ENCODE peak calls at places on chromosome 9, in five cellular contexts. N, K, B, S and I are unnamed samples.

GRCh38 chr9:80522465-80522864 is 950.7 kb downstream of the TLE4 start:
- DNase-seq in N (no peak), K (no peak), B (no peak), S (no peak), I (no peak)

GRCh38 chr9:72442212-72442607 is 77.2 kb upstream of the ZFAND5 start:
- DNase-seq in N (no peak), K (peak; percentile 84), B (no peak), S (no peak), I (peak; percentile 84)

GRCh38 chr9:92393686-92394085 is 10.7 kb downstream of the OGN start:
- DNase-seq in N (no peak), K (no peak), B (no peak), S (no peak), I (no peak)

GRCh38 chr9:129352157-129352870 is 174.3 kb upstream of the IER5L start:
- DNase-seq in N (peak; percentile 80), K (no peak), B (peak; percentile 92), S (peak; percentile 61), I (no peak)

GRCh38 chr9:21579743-21580142 is 97.6 kb upstream of the IFNE start:
- DNase-seq in N (no peak), K (no peak), B (no peak), S (no peak), I (no peak)

GRCh38 chr9:122144836-122145235 is 14.7 kb downstream of the NDUFA8 start:
- DNase-seq in N (no peak), K (no peak), B (no peak), S (no peak), I (peak; percentile 14)

GRCh38 chr9:126985870-126986498 is 71.4 kb downstream of the RALGPS1 start:
- DNase-seq in N (no peak), K (peak; percentile 32), B (no peak), S (no peak), I (peak; percentile 15)

GRCh38 chr9:75483636-75484035 is 395.3 kb downstream of the OSTF1 start:
- DNase-seq in N (no peak), K (no peak), B (no peak), S (no peak), I (no peak)

GRCh38 chr9:127396253-127396807 is 639 bp upstream of the SLC2A8 start:
- DNase-seq in N (no peak), K (no peak), B (no peak), S (no peak), I (no peak)

DNA sequence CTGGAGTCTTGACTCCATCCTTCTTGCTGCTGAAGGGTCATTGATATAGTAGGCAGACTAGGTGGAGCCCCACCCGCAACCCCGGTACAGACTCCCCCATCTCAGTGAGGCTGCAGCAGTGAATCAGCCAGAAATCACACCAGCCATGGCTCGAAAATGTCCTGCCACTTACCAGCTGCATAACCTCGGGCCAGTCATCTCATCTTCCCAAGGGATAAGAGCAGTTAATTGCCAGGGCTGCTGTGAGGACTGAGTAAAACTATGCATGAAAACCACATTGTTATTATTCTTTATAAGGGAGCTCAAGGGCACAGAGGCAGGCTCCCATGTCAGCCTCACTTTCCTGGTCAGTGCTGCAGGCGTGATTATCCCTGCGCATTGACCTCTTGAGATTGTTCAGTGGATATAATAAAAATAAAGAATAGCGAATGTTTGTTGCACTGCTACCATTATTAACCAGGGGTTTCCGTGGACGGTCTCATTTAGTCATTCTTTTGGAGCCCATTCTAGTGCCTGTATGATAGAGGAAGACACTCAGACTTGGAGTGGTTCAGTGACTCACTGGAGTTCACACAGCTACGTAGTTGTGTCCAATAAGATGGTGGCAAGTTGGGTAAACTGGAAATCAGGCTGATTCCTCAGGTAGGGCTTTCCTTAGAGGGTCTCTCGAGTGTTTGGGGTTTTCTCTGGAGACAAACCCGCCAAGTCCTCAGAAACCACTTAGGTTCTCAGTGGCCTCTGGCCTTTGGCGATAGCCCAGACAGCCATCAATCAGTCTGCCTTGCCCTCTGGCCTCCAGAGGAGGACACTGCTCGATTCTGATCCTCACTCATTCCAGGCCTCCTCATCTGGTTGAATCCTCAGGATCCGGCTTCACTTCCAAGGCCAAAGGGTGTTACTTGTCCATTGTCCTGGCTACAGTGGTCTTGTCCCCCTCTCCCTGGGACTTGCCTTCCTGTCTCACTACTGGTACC is 39.9 kb downstream of the COL15A1 start:
- DNase-seq in N (no peak), K (no peak), B (no peak), S (no peak), I (peak; percentile 97)
- H3K4me2 ChIP-seq in N (no peak overlapping the region), K (no peak overlapping the region), B (no peak overlapping the region), S (no peak overlapping the region), I (no peak overlapping the region)

GRCh38 chr9:1986341-1986740 is 28.8 kb upstream of the SMARCA2 start:
- DNase-seq in N (no peak), K (no peak), B (no peak), S (no peak), I (no peak)

GRCh38 chr9:1994180-1994579 is 21.0 kb upstream of the SMARCA2 start:
- DNase-seq in N (no peak), K (peak; percentile 89), B (no peak), S (no peak), I (no peak)

GRCh38 chr9:1995084-1995483 is 20.1 kb upstream of the SMARCA2 start:
- DNase-seq in N (no peak), K (peak; percentile 83), B (no peak), S (no peak), I (no peak)

GRCh38 chr9:1989500-1989899 is 25.6 kb upstream of the SMARCA2 start:
- DNase-seq in N (no peak), K (no peak), B (no peak), S (no peak), I (no peak)
- H2BK12ac ChIP-seq in N (no peak overlapping the region), K (no peak overlapping the region), B (no peak overlapping the region), S (no peak overlapping the region), I (no peak overlapping the region)

GRCh38 chr9:136520053-136520540 is 25.8 kb downstream of the NOTCH1 start:
- DNase-seq in N (no peak), K (no peak), B (no peak), S (no peak), I (no peak)

GRCh38 chr9:136517950-136518349 is 27.9 kb downstream of the NOTCH1 start:
- DNase-seq in N (no peak), K (no peak), B (no peak), S (no peak), I (no peak)

GRCh38 chr9:136521541-136521940 is 24.3 kb downstream of the NOTCH1 start:
- DNase-seq in N (no peak), K (peak; percentile 41), B (no peak), S (no peak), I (no peak)

GRCh38 chr9:136518623-136519022 is 27.2 kb downstream of the NOTCH1 start:
- DNase-seq in N (no peak), K (no peak), B (no peak), S (no peak), I (no peak)

GRCh38 chr9:136519263-136520052 is 26.4 kb downstream of the NOTCH1 start:
- DNase-seq in N (no peak), K (no peak), B (no peak), S (no peak), I (no peak)
- H3K4me2 ChIP-seq in N (no peak overlapping the region), K (no peak overlapping the region), B (no peak overlapping the region), S (no peak overlapping the region), I (peak overlapping the region; percentile 19)

GRCh38 chr9:83066771-83067170 is 3.8 kb upstream of the RASEF start:
- DNase-seq in N (no peak), K (no peak), B (no peak), S (no peak), I (peak; percentile 86)

GRCh38 chr9:83062011-83062652 is 810 bp downstream of the RASEF start:
- DNase-seq in N (peak; percentile 38), K (peak; percentile 87), B (peak; percentile 65), S (peak; percentile 7), I (peak; percentile 33)

GRCh38 chr9:83062653-83063527 is at the start of gene RASEF:
- DNase-seq in N (peak; percentile 41), K (peak; percentile 89), B (peak; percentile 84), S (peak; percentile 46), I (peak; percentile 53)

GRCh38 chr9:83067579-83067978 is 4.6 kb upstream of the RASEF start:
- DNase-seq in N (no peak), K (no peak), B (no peak), S (no peak), I (no peak)

GRCh38 chr9:83065233-83065632 is 2.3 kb upstream of the RASEF start:
- DNase-seq in N (no peak), K (no peak), B (no peak), S (no peak), I (no peak)
- H2BK12ac ChIP-seq in N (no peak overlapping the region), K (no peak overlapping the region), B (no peak overlapping the region), S (no peak overlapping the region), I (no peak overlapping the region)

DNA sequence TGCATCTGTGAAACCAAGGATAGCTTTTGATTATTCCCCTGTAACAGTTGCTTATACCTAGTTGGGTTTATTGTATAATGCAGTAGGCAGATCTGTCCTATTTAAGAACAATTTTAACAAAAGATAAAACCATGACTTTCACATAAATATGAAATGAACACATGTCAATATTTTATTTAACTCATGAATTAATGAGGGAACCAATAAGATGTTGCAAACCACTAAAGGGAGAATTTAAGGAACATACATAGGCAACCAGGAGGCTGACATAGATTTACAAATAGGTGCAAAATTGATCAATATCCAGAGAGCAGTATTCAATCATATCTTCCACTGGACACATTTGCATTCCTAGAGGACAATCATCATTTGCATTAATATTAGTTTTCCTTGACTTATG is 280.0 kb upstream of the BRINP1 start:
- DNase-seq in N (no peak), K (no peak), B (no peak), S (no peak), I (no peak)
- H3K4me2 ChIP-seq in N (no peak overlapping the region), K (no peak overlapping the region), B (no peak overlapping the region), S (no peak overlapping the region), I (no peak overlapping the region)

DNA sequence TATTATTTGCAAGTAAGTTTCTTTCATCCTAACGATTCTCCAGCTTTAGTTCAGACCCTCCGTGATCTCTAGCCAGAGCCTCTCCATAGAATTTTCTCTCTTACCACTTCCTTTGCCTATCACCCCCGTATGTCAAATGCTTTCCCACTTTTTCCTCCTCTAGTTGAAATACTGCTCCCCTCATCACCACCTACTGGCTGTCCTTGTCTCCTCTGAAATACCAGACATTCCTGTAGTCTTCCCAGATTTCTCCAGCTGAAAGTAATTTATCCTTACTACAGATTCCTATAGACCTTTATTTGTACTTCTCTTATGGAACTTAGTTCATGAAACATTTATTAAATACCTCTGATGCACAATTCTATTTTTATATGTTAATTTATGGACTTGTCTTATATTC is 36.0 kb upstream of the GLIPR2 start:
- DNase-seq in N (peak; percentile 12), K (no peak), B (no peak), S (no peak), I (peak; percentile 28)
- H2BK12ac ChIP-seq in N (no peak overlapping the region), K (no peak overlapping the region), B (no peak overlapping the region), S (no peak overlapping the region), I (no peak overlapping the region)

GRCh38 chr9:136364369-136364748 is 815 bp upstream of the DNLZ start:
- DNase-seq in N (no peak), K (no peak), B (no peak), S (no peak), I (no peak)

GRCh38 chr9:136366826-136367225 is 3.3 kb upstream of the DNLZ start:
- DNase-seq in N (no peak), K (no peak), B (no peak), S (no peak), I (no peak)

GRCh38 chr9:136364942-136365774 is 1.6 kb upstream of the DNLZ start:
- DNase-seq in N (no peak), K (no peak), B (no peak), S (no peak), I (no peak)

GRCh38 chr9:136367296-136368145 is 4.0 kb upstream of the DNLZ start:
- DNase-seq in N (no peak), K (no peak), B (no peak), S (no peak), I (no peak)

GRCh38 chr9:136365775-136366223 is 2.3 kb upstream of the DNLZ start:
- DNase-seq in N (no peak), K (no peak), B (no peak), S (no peak), I (no peak)
- H3K4me2 ChIP-seq in N (no peak overlapping the region), K (no peak overlapping the region), B (no peak overlapping the region), S (no peak overlapping the region), I (no peak overlapping the region)